ENCODE peak calls at places on chromosomes 13 and 19, in four cellular contexts. G is GM12878, M is A549, R is K562. Y is an unnamed sample.

GRCh38 chr19:42498387-42498786 is 29.9 kb downstream of the CEACAM1 start:
- DNase-seq in M (no peak), G (no peak), R (no peak), Y (no peak)

GRCh38 chr13:23673354-23673753 is 103.1 kb downstream of the TNFRSF19 start:
- DNase-seq in M (no peak), G (no peak), R (no peak), Y (peak)

GRCh38 chr13:79637086-79637763 is 156.3 kb downstream of the NDFIP2 start:
- DNase-seq in R (no peak), M (no peak), G (no peak), Y (no peak)

GRCh38 chr13:112974125-112974524 is 5.1 kb downstream of the MCF2L start:
- DNase-seq in G (no peak), R (no peak), M (no peak), Y (no peak)

GRCh38 chr19:10209305-10209704 is 14.6 kb upstream of the DNMT1 start:
- DNase-seq in G (no peak), M (no peak), R (no peak), Y (peak)

GRCh38 chr19:16896098-16896912 is 7.5 kb downstream of the F2RL3 start:
- DNase-seq in M (no peak), R (peak), G (no peak), Y (no peak)

GRCh38 chr13:80881495-80882482 is 540.9 kb upstream of the SPRY2 start:
- DNase-seq in M (peak), R (peak), G (no peak), Y (no peak)

GRCh38 chr19:44998025-44998424 is 3.2 kb upstream of the RELB start:
- DNase-seq in R (no peak), M (no peak), G (no peak), Y (no peak)

GRCh38 chr19:7069904-7070226 is 362 bp downstream of the ZNF557 start:
- DNase-seq in M (no peak), R (no peak), G (no peak), Y (no peak)

GRCh38 chr19:46745030-46745429 is 827 bp upstream of the FKRP start:
- DNase-seq in G (no peak), R (no peak), M (no peak), Y (no peak)

GRCh38 chr19:46748325-46749109 is 2.3 kb upstream of the STRN4 start:
- DNase-seq in R (peak), G (no peak), M (peak), Y (peak)

GRCh38 chr19:46744005-46744691 is 1.7 kb upstream of the FKRP start:
- DNase-seq in M (no peak), G (no peak), R (no peak), Y (no peak)

GRCh38 chr19:46746281-46746965 is at the start of gene STRN4:
- DNase-seq in R (peak), G (no peak), M (no peak), Y (no peak)

DNA sequence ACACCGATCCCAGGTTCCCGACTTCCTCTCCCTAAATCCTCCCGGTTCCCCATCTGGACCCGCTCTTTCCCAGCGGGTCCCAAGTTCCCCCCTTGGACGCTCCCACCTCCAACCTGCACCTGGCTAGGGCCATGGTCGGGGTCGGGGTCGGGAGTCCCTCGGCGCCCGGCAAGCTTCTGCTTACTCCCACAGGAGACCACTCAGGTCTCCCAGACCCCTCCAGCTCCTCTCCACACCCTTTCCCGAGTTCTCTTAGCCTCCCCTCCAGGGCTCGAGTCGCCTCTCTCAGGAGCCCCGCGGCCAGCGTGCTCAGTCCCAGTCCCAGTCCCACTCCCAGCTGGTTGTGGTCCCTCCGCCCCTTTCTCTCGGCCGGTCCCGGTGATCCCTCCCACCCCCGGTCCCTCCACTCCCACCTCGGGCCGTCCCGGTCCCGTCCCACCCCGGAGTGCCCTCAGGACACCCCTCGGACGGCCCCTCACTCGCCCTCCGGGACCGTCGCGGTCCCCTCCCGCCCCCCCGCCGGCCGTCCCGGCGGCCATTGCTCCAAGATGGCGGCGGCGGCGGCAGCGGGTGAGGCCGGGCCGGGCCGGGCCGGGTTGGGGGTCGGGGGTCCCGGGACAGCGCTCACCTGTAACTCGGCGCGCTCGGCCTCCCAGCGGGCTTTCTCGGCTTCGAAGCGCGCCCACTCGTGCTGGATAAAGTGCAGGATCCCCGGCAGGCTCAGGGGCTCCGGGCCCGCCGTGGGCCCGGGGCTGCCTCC is at the start of gene FKRP:
- DNase-seq in G (no peak), R (peak), M (no peak), Y (no peak)
- TF ChIP-seq ELK1 in G (no peak), R (no peak), M (no peak), Y (no peak)

DNA sequence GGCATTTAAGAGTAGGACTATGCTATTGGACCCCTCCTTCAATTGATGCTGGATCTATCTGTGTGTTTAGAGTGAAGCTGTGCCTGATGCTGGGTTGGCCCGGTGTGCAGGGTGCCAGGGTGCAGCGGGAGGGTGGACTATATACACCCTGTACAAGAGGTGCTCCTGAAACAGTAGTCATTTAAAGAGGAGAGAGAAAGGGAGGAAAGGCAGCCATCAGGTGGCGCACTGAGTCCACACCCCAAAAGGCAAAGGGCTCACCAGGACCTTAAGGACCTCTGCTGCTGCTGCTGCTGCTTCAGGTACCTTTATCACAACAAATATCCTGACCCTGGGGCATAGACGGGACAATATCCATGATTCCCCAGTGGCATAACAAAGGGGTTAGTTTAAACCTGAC is 39.4 kb downstream of the ZNF136 start:
- DNase-seq in G (no peak), M (no peak), R (no peak), Y (no peak)
- TF ChIP-seq ELK1 in G (no peak), M (no peak), R (no peak), Y (no peak)

GRCh38 chr19:40416918-40417713 is 3.9 kb upstream of the PRX start:
- DNase-seq in R (peak), M (peak), G (no peak), Y (peak)
- TF ChIP-seq ELK1 in R (no peak), M (no peak), G (no peak), Y (no peak)

GRCh38 chr19:36377541-36378178 is 1.3 kb downstream of the ZFP14 start:
- DNase-seq in M (no peak), R (no peak), G (no peak), Y (no peak)

GRCh38 chr19:36371886-36372285 is 7.1 kb downstream of the ZFP14 start:
- DNase-seq in M (no peak), G (no peak), R (no peak), Y (no peak)

GRCh38 chr19:36379510-36379819 is 464 bp upstream of the ZFP14 start:
- DNase-seq in M (no peak), R (no peak), G (no peak), Y (no peak)

GRCh38 chr19:36378625-36379509 is at the start of gene ZFP14:
- DNase-seq in G (peak), M (peak), R (peak), Y (peak)

GRCh38 chr19:36373638-36374156 is 5.3 kb downstream of the ZFP14 start:
- DNase-seq in R (no peak), G (no peak), M (no peak), Y (no peak)
- TF ChIP-seq ELK1 in R (no peak), G (no peak), M (no peak), Y (no peak)

Y was measured in IMR-90.